ENCODE peak calls at places on chromosomes 5 and 9, in ten cellular contexts. One of them, this sample, is unnamed.

GRCh38 chr5:87827561-87827960 is 414.8 kb upstream of the CCNH start:
- DNase-seq in fibroblast of lung: no peak
- DNase-seq in right lobe of liver: no peak
- DNase-seq in psoas muscle: no peak
- DNase-seq in AG04450: no peak
- DNase-seq in cardiac fibroblast: no peak
- DNase-seq in thyroid gland: no peak
- DNase-seq in foreskin fibroblast: peak; percentile 57
- DNase-seq in CD8-positive, alpha-beta T cell: no peak
- DNase-seq in GM12878: no peak
- DNase-seq in this sample: no peak

GRCh38 chr9:125238127-125238914 is 2.8 kb downstream of the HSPA5 start:
- DNase-seq in fibroblast of lung: no peak
- DNase-seq in right lobe of liver: no peak
- DNase-seq in psoas muscle: no peak
- DNase-seq in AG04450: no peak
- DNase-seq in cardiac fibroblast: peak; percentile 9
- DNase-seq in thyroid gland: no peak
- DNase-seq in foreskin fibroblast: no peak
- DNase-seq in CD8-positive, alpha-beta T cell: no peak
- DNase-seq in GM12878: no peak
- DNase-seq in this sample: no peak

GRCh38 chr9:4742246-4742645 is 1.2 kb upstream of the AK3 start:
- DNase-seq in fibroblast of lung: no peak
- DNase-seq in right lobe of liver: no peak
- DNase-seq in psoas muscle: no peak
- DNase-seq in AG04450: no peak
- DNase-seq in cardiac fibroblast: no peak
- DNase-seq in thyroid gland: no peak
- DNase-seq in foreskin fibroblast: no peak
- DNase-seq in CD8-positive, alpha-beta T cell: no peak
- DNase-seq in GM12878: no peak
- DNase-seq in this sample: no peak

GRCh38 chr5:143694357-143694756 is 117.6 kb upstream of the HMHB1 start:
- DNase-seq in fibroblast of lung: no peak
- DNase-seq in right lobe of liver: no peak
- DNase-seq in psoas muscle: no peak
- DNase-seq in AG04450: no peak
- DNase-seq in cardiac fibroblast: no peak
- DNase-seq in thyroid gland: no peak
- DNase-seq in foreskin fibroblast: no peak
- DNase-seq in CD8-positive, alpha-beta T cell: no peak
- DNase-seq in GM12878: no peak
- DNase-seq in this sample: no peak

GRCh38 chr5:17443333-17444125 is 54.5 kb upstream of the TAF11L2 start:
- DNase-seq in fibroblast of lung: no peak
- DNase-seq in right lobe of liver: peak; percentile 62
- DNase-seq in psoas muscle: no peak
- DNase-seq in AG04450: no peak
- DNase-seq in cardiac fibroblast: no peak
- DNase-seq in thyroid gland: no peak
- DNase-seq in foreskin fibroblast: no peak
- DNase-seq in CD8-positive, alpha-beta T cell: no peak
- DNase-seq in GM12878: no peak
- DNase-seq in this sample: no peak

GRCh38 chr5:73818357-73818756 is 192.4 kb downstream of the ARHGEF28 start:
- DNase-seq in fibroblast of lung: no peak
- DNase-seq in right lobe of liver: no peak
- DNase-seq in psoas muscle: no peak
- DNase-seq in AG04450: peak; percentile 47
- DNase-seq in cardiac fibroblast: peak; percentile 91
- DNase-seq in thyroid gland: no peak
- DNase-seq in foreskin fibroblast: peak; percentile 42
- DNase-seq in CD8-positive, alpha-beta T cell: no peak
- DNase-seq in GM12878: no peak
- DNase-seq in this sample: no peak

GRCh38 chr9:115482747-115483146 is 364.8 kb upstream of the TNC start:
- DNase-seq in fibroblast of lung: no peak
- DNase-seq in right lobe of liver: no peak
- DNase-seq in psoas muscle: no peak
- DNase-seq in AG04450: no peak
- DNase-seq in cardiac fibroblast: no peak
- DNase-seq in thyroid gland: no peak
- DNase-seq in foreskin fibroblast: no peak
- DNase-seq in CD8-positive, alpha-beta T cell: no peak
- DNase-seq in GM12878: no peak
- DNase-seq in this sample: no peak

GRCh38 chr5:135386886-135387628 is 12.0 kb downstream of the MACROH2A1 start:
- DNase-seq in fibroblast of lung: peak; percentile 95
- DNase-seq in right lobe of liver: no peak
- DNase-seq in psoas muscle: no peak
- DNase-seq in AG04450: peak; percentile 71
- DNase-seq in cardiac fibroblast: peak; percentile 98
- DNase-seq in thyroid gland: no peak
- DNase-seq in foreskin fibroblast: peak; percentile 88
- DNase-seq in CD8-positive, alpha-beta T cell: no peak
- DNase-seq in GM12878: no peak
- DNase-seq in this sample: peak; percentile 68

GRCh38 chr5:146548781-146549449 is 32.9 kb upstream of the GPR151 start:
- DNase-seq in fibroblast of lung: no peak
- DNase-seq in right lobe of liver: no peak
- DNase-seq in psoas muscle: no peak
- DNase-seq in AG04450: no peak
- DNase-seq in cardiac fibroblast: no peak
- DNase-seq in thyroid gland: no peak
- DNase-seq in foreskin fibroblast: no peak
- DNase-seq in CD8-positive, alpha-beta T cell: no peak
- DNase-seq in GM12878: no peak
- DNase-seq in this sample: no peak

GRCh38 chr9:106892632-106893031 is 29.7 kb downstream of the ZNF462 start:
- DNase-seq in fibroblast of lung: peak; percentile 95
- DNase-seq in right lobe of liver: no peak
- DNase-seq in psoas muscle: peak; percentile 77
- DNase-seq in AG04450: peak; percentile 95
- DNase-seq in cardiac fibroblast: peak; percentile 99
- DNase-seq in thyroid gland: peak; percentile 41
- DNase-seq in foreskin fibroblast: peak; percentile 99
- DNase-seq in CD8-positive, alpha-beta T cell: no peak
- DNase-seq in GM12878: no peak
- DNase-seq in this sample: peak; percentile 40

GRCh38 chr5:141747152-141747640 is 65.2 kb upstream of the ARAP3 start:
- DNase-seq in fibroblast of lung: peak; percentile 50
- DNase-seq in right lobe of liver: peak; percentile 82
- DNase-seq in psoas muscle: peak; percentile 83
- DNase-seq in AG04450: no peak
- DNase-seq in cardiac fibroblast: peak; percentile 60
- DNase-seq in thyroid gland: peak; percentile 97
- DNase-seq in foreskin fibroblast: peak; percentile 27
- DNase-seq in CD8-positive, alpha-beta T cell: no peak
- DNase-seq in GM12878: no peak
- DNase-seq in this sample: peak; percentile 83

GRCh38 chr5:88060194-88060593 is 208.5 kb downstream of the TMEM161B start:
- DNase-seq in fibroblast of lung: no peak
- DNase-seq in right lobe of liver: no peak
- DNase-seq in psoas muscle: no peak
- DNase-seq in AG04450: no peak
- DNase-seq in cardiac fibroblast: no peak
- DNase-seq in thyroid gland: no peak
- DNase-seq in foreskin fibroblast: no peak
- DNase-seq in CD8-positive, alpha-beta T cell: no peak
- DNase-seq in GM12878: no peak
- DNase-seq in this sample: no peak

GRCh38 chr9:76090330-76090729 is 199.9 kb downstream of the PCSK5 start:
- DNase-seq in fibroblast of lung: no peak
- DNase-seq in right lobe of liver: no peak
- DNase-seq in psoas muscle: no peak
- DNase-seq in AG04450: no peak
- DNase-seq in cardiac fibroblast: no peak
- DNase-seq in thyroid gland: no peak
- DNase-seq in foreskin fibroblast: no peak
- DNase-seq in CD8-positive, alpha-beta T cell: no peak
- DNase-seq in GM12878: no peak
- DNase-seq in this sample: no peak

GRCh38 chr5:66239034-66239433 is 94.9 kb downstream of the SREK1 start:
- DNase-seq in fibroblast of lung: no peak
- DNase-seq in right lobe of liver: no peak
- DNase-seq in psoas muscle: no peak
- DNase-seq in AG04450: no peak
- DNase-seq in cardiac fibroblast: peak; percentile 27
- DNase-seq in thyroid gland: no peak
- DNase-seq in foreskin fibroblast: no peak
- DNase-seq in CD8-positive, alpha-beta T cell: no peak
- DNase-seq in GM12878: no peak
- DNase-seq in this sample: no peak

GRCh38 chr9:108015690-108016089 is 526.1 kb upstream of the KLF4 start:
- DNase-seq in fibroblast of lung: no peak
- DNase-seq in right lobe of liver: no peak
- DNase-seq in psoas muscle: no peak
- DNase-seq in AG04450: no peak
- DNase-seq in cardiac fibroblast: no peak
- DNase-seq in thyroid gland: no peak
- DNase-seq in foreskin fibroblast: no peak
- DNase-seq in CD8-positive, alpha-beta T cell: no peak
- DNase-seq in GM12878: no peak
- DNase-seq in this sample: no peak
- TF ChIP-seq CTCF in fibroblast of lung: no peak
- TF ChIP-seq CTCF in right lobe of liver: no peak
- TF ChIP-seq CTCF in psoas muscle: no peak
- TF ChIP-seq CTCF in AG04450: no peak
- TF ChIP-seq CTCF in cardiac fibroblast: no peak
- TF ChIP-seq CTCF in thyroid gland: no peak
- TF ChIP-seq CTCF in foreskin fibroblast: no peak
- TF ChIP-seq CTCF in CD8-positive, alpha-beta T cell: no peak
- TF ChIP-seq CTCF in GM12878: no peak
- TF ChIP-seq CTCF in this sample: no peak

DNA sequence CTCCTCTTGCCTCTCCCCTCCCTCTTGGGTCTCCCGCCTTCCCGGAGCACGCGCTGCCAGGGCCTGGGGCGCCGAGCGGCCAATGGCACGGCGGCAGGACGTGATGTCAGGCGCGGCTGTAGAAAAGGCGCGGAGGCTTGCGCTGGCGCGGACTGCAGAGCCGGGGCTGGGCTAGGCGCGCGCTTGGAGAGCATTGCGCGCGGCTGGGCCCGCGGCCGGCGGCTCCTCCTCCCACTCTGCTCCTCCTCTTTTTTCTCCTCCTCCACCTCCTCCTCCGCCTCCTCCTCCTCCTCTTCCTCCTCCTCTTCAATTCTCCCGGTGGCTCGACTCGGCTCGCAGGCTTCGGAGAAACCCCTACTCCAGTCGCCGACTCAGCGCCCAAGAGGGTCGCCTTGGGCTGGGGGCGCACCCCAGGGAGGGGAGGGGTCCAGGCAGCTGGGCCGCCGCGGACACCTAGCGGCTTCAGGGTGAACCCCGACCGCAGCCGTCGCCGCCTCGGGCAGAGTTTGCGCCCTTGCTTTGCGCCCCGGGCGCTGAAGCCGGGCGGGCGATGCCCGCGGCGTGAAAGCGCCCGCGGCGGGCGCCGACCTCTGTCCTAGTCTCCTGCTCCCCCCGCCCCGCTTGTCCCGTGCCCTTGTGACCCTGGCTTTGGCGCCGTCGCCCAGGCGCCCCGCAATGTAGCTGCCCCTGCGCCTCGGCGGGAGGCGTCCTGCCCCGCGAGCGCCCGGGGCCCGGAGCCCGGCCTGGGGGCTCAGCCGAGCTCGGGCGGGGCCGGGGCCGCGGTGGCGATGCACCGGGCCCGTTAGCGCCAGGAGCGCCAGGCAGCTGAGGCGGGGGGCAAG is at the start of gene LHX2:
- DNase-seq in fibroblast of lung: peak; percentile 58
- DNase-seq in right lobe of liver: peak; percentile 70
- DNase-seq in psoas muscle: peak; percentile 69
- DNase-seq in AG04450: no peak
- DNase-seq in cardiac fibroblast: peak; percentile 81
- DNase-seq in thyroid gland: peak; percentile 30
- DNase-seq in foreskin fibroblast: peak; percentile 70
- DNase-seq in CD8-positive, alpha-beta T cell: no peak
- DNase-seq in GM12878: no peak
- DNase-seq in this sample: no peak
- H3K4me3 ChIP-seq in fibroblast of lung: no peak within 1 kb of the TSS
- H3K4me3 ChIP-seq in right lobe of liver: peak within 1 kb of the TSS; percentile 25
- H3K4me3 ChIP-seq in psoas muscle: peak within 1 kb of the TSS; percentile 59
- H3K4me3 ChIP-seq in AG04450: peak within 1 kb of the TSS; percentile 17
- H3K4me3 ChIP-seq in cardiac fibroblast: peak within 1 kb of the TSS; percentile 36
- H3K4me3 ChIP-seq in thyroid gland: peak within 1 kb of the TSS; percentile 9
- H3K4me3 ChIP-seq in foreskin fibroblast: peak within 1 kb of the TSS; percentile 35
- H3K4me3 ChIP-seq in CD8-positive, alpha-beta T cell: no peak within 1 kb of the TSS
- H3K4me3 ChIP-seq in GM12878: peak within 1 kb of the TSS; percentile 51
- H3K4me3 ChIP-seq in this sample: no peak within 1 kb of the TSS

DNA sequence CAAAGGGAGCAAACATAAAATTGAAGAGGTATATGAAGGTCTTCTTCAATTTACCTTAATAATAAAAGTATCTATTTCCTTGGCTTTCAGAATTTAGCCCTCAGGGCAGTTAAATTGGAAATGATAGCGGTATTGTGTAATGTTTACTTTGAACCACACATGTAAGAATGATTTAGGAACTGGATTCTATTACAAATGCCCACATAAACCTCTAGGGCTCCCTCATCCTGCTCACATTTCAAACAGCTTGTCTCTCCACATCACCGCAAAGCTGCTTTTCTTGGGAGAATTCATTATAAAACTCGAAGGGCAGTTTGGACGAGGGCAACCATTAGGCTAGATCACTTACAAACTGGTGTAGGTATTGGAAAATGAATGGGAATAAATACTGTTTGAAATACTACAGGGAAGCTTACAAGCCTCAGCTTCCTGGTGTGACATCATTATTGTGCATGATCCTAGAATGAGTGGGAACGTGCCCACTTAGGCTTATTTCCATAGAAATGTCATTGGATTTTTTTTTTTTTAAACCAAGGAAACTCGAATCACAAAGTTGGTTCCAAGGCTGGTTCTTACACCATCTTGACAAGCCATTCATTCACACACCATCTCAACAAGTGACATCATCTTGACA is 47.3 kb downstream of the MTRR start:
- DNase-seq in fibroblast of lung: no peak
- DNase-seq in right lobe of liver: no peak
- DNase-seq in psoas muscle: no peak
- DNase-seq in AG04450: no peak
- DNase-seq in cardiac fibroblast: no peak
- DNase-seq in thyroid gland: no peak
- DNase-seq in foreskin fibroblast: peak; percentile 47
- DNase-seq in CD8-positive, alpha-beta T cell: no peak
- DNase-seq in GM12878: no peak
- DNase-seq in this sample: no peak
- TF ChIP-seq CTCF in fibroblast of lung: no peak
- TF ChIP-seq CTCF in right lobe of liver: no peak
- TF ChIP-seq CTCF in psoas muscle: no peak
- TF ChIP-seq CTCF in AG04450: no peak
- TF ChIP-seq CTCF in cardiac fibroblast: no peak
- TF ChIP-seq CTCF in thyroid gland: no peak
- TF ChIP-seq CTCF in foreskin fibroblast: no peak
- TF ChIP-seq CTCF in CD8-positive, alpha-beta T cell: no peak
- TF ChIP-seq CTCF in GM12878: no peak
- TF ChIP-seq CTCF in this sample: no peak

DNA sequence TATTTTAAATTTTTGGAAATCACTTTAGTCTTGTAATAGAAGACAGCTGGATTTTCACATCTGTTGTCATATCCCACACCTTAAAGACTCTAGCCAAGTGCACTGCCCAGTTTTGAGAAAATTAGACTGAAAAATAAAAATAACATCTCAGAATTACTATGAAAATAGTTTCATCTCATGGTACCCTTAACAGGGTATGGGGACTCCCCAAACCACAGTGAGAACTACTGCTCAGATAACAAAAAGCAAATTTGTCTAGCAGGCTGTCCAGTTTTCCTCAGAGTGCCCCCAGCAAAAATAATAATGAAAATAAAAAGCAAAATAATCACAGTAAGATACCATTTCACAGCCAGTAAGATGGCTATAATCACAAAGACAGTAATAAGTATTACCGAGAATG is 6.5 kb downstream of the UBQLN1 start:
- DNase-seq in fibroblast of lung: no peak
- DNase-seq in right lobe of liver: no peak
- DNase-seq in psoas muscle: no peak
- DNase-seq in AG04450: no peak
- DNase-seq in cardiac fibroblast: no peak
- DNase-seq in thyroid gland: no peak
- DNase-seq in foreskin fibroblast: no peak
- DNase-seq in CD8-positive, alpha-beta T cell: no peak
- DNase-seq in GM12878: no peak
- DNase-seq in this sample: no peak
- H3K4me3 ChIP-seq in fibroblast of lung: no peak overlapping the region
- H3K4me3 ChIP-seq in right lobe of liver: no peak overlapping the region
- H3K4me3 ChIP-seq in psoas muscle: peak overlapping the region; percentile 39
- H3K4me3 ChIP-seq in AG04450: no peak overlapping the region
- H3K4me3 ChIP-seq in cardiac fibroblast: no peak overlapping the region
- H3K4me3 ChIP-seq in thyroid gland: no peak overlapping the region
- H3K4me3 ChIP-seq in foreskin fibroblast: no peak overlapping the region
- H3K4me3 ChIP-seq in CD8-positive, alpha-beta T cell: no peak overlapping the region
- H3K4me3 ChIP-seq in GM12878: peak overlapping the region; percentile 58
- H3K4me3 ChIP-seq in this sample: no peak overlapping the region